ENCODE peak calls at places on chromosomes 4 and X, in nine cellular contexts. B is aorta, V is ovary, D is ascending aorta, Y is thoracic aorta, X is BJ, U is GM06990, O is breast epithelium, J is Peyer's patch. N is an unnamed sample. For H3K36me3, the result is how much of the 10 kb centered on the place peaks cover.

GRCh38 chr4:13793020-13793710 is 165.6 kb upstream of the BOD1L1 start:
- DNase-seq in B (no peak), V (no peak), D (no peak), Y (no peak), X (no peak), U (no peak), O (no peak), J (no peak), N (no peak)

GRCh38 chr4:174461438-174462106 is 60.7 kb downstream of the HPGD start:
- DNase-seq in B (no peak), V (no peak), D (no peak), Y (no peak), X (no peak), U (no peak), O (no peak), J (peak), N (peak)

GRCh38 chrX:150446151-150446550 is 83.0 kb downstream of the MAMLD1 start:
- DNase-seq in B (no peak), V (no peak), D (no peak), Y (no peak), X (no peak), U (no peak), O (no peak), J (no peak), N (no peak)

GRCh38 chr4:79213702-79214101 is 112.2 kb downstream of the NAA11 start:
- DNase-seq in B (no peak), V (no peak), D (no peak), Y (no peak), X (no peak), U (no peak), O (no peak), J (no peak), N (no peak)

GRCh38 chrX:147958316-147958715 is 22.8 kb upstream of the FMR1NB start:
- DNase-seq in B (no peak), V (no peak), D (no peak), Y (no peak), X (peak), U (no peak), O (no peak), J (no peak), N (no peak)

GRCh38 chr4:186366326-186366725 is 100.3 kb downstream of the F11 start:
- DNase-seq in B (no peak), V (no peak), D (no peak), Y (no peak), X (no peak), U (no peak), O (no peak), J (no peak), N (no peak)

GRCh38 chr4:143382539-143382938 is 45.9 kb downstream of the GAB1 start:
- DNase-seq in B (no peak), V (no peak), D (no peak), Y (no peak), X (no peak), U (no peak), O (no peak), J (no peak), N (no peak)

GRCh38 chr4:139912423-139912822 is 241.6 kb downstream of the MAML3 start:
- DNase-seq in B (no peak), V (no peak), D (no peak), Y (no peak), X (no peak), U (no peak), O (no peak), J (no peak), N (no peak)

GRCh38 chrX:100864967-100865366 is 9.2 kb downstream of the NOX1 start:
- DNase-seq in B (no peak), V (no peak), D (no peak), Y (no peak), X (no peak), U (no peak), O (no peak), J (no peak), N (no peak)

GRCh38 chrX:102745513-102746133 is 25.1 kb downstream of the GPRASP3 start:
- DNase-seq in B (no peak), V (peak), D (no peak), Y (no peak), X (no peak), U (no peak), O (no peak), J (peak), N (peak)

GRCh38 chr4:168549145-168549544 is 52.3 kb downstream of the PALLD start:
- DNase-seq in B (no peak), V (no peak), D (no peak), Y (no peak), X (no peak), U (no peak), O (no peak), J (no peak), N (no peak)

GRCh38 chrX:42220083-42220482 is 296.7 kb upstream of the CASK start:
- DNase-seq in B (no peak), V (no peak), D (no peak), Y (no peak), X (no peak), U (no peak), O (no peak), J (no peak), N (no peak)

GRCh38 chr4:122894802-122895201 is 27.6 kb downstream of the NUDT6 start:
- DNase-seq in B (no peak), V (no peak), D (no peak), Y (no peak), X (no peak), U (no peak), O (no peak), J (no peak), N (no peak)

GRCh38 chr4:58732973-58733372 is 1622.8 kb upstream of the IGFBP7 start:
- DNase-seq in B (no peak), V (no peak), D (no peak), Y (no peak), X (no peak), U (no peak), O (no peak), J (no peak), N (no peak)

GRCh38 chrX:108018659-108019381 is 26.0 kb upstream of the VSIG1 start:
- DNase-seq in B (no peak), V (no peak), D (no peak), Y (no peak), X (no peak), U (no peak), O (no peak), J (peak), N (no peak)

DNA sequence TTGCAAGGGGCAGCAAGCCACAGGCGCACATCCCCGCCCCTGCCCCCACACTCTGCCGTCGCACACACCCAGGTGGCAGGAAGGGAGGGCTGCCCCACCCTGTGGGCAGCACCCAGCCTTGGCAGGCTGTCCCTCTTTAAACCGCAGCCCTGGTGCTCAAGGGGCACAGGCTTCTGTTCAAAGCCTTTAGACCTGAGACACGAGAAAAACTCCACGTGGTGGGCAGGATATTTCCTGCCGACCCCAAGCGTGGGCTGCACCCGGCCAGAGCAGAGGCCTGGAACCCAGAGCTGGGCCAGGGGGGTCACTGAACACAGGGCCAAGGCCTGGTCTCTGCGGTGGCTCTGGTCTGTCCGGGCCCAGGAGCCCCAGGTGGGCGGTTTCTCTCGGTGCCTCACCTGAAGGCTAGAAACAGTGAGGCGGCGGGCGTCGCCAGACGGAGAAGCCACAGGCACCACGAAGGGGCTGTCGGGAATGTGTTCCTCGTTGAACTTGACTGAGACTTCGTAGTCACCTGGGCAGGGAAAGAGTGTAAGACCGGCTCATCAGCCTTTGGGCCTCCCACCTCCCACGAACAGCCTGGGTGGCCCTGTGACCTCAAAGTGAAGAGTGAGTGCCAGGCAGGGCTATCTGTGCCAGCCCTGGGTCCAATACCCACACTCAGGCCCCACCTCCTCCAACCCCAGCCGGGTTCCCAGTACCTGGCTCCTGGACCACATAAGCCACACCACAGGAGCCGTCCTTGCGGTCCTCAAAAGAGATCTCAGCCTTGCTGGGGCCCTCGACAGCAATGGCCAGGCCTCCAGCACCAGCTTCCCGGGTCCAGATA is 23.0 kb downstream of the FLNA start:
- DNase-seq in B (peak), V (no peak), D (no peak), Y (no peak), X (no peak), U (no peak), O (no peak), J (peak), N (no peak)
- H3K36me3 ChIP-seq in B (under half), V (under half), D (half or more), Y (half or more), X (half or more), U (under half), O (under half), J (under half), N (under half)

DNA sequence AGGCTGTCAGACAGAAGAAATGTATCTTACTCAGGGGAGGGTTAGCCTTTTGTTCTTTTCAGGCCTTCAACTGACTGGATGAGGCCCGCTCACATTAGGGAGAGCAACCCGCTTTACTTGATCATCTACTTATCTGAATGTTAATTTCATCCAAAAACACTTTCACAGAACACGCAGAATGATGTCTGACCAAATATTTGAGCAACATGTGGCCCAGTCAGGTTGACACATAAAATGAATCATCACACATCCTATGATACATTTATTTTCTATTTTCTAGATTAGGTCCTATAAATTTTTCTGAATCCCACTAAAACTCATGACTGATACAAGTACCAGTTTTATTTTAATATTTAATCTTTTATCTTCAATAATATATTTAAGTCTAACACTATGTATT is 260.3 kb downstream of the IL15 start:
- DNase-seq in B (no peak), V (no peak), D (no peak), Y (no peak), X (no peak), U (no peak), O (no peak), J (no peak), N (no peak)
- H3K36me3 ChIP-seq in B (under half), V (under half), D (under half), Y (under half), X (under half), U (under half), O (under half), J (under half), N (under half)

DNA sequence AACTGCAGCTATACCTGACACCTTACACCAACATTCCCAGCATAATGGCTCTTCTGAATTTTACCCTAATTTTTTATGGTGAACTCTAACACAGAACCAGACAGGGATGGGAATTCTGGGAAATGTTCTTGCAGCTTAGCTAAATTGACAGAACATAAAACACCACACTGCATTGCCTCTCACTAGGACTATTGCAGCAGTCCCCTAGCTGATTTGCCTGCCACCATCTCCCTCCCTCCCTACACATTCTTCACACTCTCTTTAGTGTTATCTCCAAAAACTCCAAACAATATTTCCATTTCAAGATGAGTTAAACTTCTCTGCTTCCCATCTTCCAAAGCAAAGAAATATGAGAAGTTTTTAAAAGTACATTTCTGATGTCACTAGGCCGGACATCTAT is 733.9 kb upstream of the INTU start:
- DNase-seq in B (no peak), V (no peak), D (no peak), Y (no peak), X (no peak), U (no peak), O (no peak), J (no peak), N (no peak)
- H3K36me3 ChIP-seq in B (under half), V (under half), D (under half), Y (under half), X (under half), U (under half), O (under half), J (under half), N (under half)

GRCh38 chr4:39905656-39906055 is 72.1 kb downstream of the PDS5A start:
- DNase-seq in B (no peak), V (no peak), D (no peak), Y (no peak), X (no peak), U (no peak), O (no peak), J (no peak), N (no peak)

GRCh38 chr4:39899291-39899690 is 78.4 kb downstream of the PDS5A start:
- DNase-seq in B (no peak), V (no peak), D (no peak), Y (no peak), X (no peak), U (no peak), O (no peak), J (no peak), N (no peak)

GRCh38 chr4:39898015-39898414 is 79.7 kb downstream of the PDS5A start:
- DNase-seq in B (no peak), V (no peak), D (no peak), Y (no peak), X (no peak), U (no peak), O (no peak), J (no peak), N (no peak)

DNA sequence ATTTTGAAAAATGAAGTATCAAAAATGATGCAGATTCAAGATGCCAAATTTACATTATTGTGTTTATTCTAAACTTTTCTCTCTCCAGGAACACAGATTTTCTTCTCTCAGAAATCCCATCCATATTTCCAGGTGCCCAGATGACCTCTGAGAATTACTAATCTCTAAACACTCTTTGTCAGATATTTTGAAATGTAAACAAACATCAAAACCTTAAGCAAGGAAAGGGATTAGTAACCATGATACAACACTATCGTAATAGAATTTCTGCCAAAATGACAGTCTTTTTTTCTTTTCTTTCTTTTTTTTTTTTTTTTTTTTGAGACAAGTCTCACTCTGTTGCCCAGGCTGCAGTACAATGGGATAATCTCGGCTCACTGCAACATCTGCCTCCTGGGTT is 76.7 kb downstream of the PDS5A start:
- DNase-seq in B (no peak), V (no peak), D (no peak), Y (no peak), X (no peak), U (no peak), O (no peak), J (no peak), N (no peak)
- H3K36me3 ChIP-seq in B (under half), V (under half), D (under half), Y (under half), X (under half), U (under half), O (under half), J (under half), N (under half)

DNA sequence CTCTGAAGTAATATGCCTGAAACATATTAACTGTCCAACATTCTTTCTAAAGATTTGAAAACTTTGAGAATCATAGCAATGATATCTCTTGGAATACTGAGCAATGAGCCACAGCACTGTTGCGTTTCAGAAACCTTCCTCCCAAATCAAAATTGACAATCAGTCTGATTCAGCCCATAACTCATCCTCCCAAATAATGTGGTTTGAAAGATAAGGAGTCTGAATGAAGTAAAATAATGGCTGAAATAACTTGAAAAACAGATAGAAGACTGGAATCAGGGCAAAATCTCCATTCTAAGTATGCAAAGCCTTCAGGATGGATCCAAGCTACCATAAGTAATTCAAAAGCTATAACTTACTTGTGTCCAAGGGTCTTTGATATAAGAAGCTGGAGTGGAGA is 98.6 kb upstream of the PLS3 start:
- DNase-seq in B (no peak), V (no peak), D (no peak), Y (no peak), X (no peak), U (no peak), O (no peak), J (no peak), N (no peak)
- H3K36me3 ChIP-seq in B (under half), V (under half), D (under half), Y (under half), X (under half), U (under half), O (under half), J (under half), N (under half)

GRCh38 chr4:103086565-103086964 is 10.0 kb upstream of the SLC9B2 start:
- DNase-seq in B (no peak), V (no peak), D (no peak), Y (no peak), X (no peak), U (no peak), O (no peak), J (no peak), N (no peak)
- H3K36me3 ChIP-seq in B (under half), V (under half), D (half or more), Y (under half), X (under half), U (under half), O (under half), J (under half), N (under half)

DNA sequence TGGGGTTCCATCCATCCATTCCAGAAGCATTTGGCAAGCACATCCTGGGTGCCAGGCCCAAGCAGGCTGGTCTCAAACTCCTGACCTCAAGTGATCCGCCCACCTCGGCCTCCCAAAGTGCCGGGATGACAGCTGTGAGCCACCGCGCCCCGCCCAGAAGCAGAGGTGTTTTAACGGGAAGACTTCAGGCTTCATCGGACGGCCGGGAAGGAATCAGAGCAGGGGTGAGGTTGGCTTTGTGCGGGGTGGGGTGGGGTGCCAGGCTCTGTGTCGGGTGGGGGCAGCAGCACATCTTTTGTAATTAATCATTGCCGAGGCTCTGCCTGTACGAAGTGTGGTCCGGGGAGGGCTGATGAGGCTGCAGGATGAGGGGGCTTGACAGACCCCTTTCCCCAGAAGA is 5.1 kb upstream of the SLC25A6 start:
- DNase-seq in B (no peak), V (no peak), D (no peak), Y (no peak), X (no peak), U (no peak), O (no peak), J (peak), N (no peak)
- H3K36me3 ChIP-seq in B (under half), V (under half), D (under half), Y (under half), X (under half), U (under half), O (under half), J (under half), N (under half)

DNA sequence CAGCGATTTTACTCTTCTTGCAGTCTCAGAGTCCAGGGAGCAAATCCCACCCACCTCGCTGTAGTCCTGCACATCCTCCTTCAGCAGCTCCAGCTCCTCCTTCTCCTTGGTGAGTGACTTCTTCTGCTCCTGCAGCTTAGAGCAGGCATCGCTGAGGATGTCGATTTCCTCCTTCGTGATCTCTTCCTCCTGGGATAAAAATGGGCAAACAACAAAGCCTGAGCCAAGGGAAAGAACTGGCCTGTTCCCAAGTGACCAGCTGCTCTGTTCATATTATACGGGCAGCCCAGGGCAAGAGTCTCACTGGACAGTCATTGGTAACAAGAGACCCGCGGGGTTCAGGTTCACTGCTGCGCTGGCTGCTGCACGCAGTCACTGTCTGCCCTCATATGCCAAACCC is 26.2 kb downstream of the FGFR3 start:
- DNase-seq in B (no peak), V (no peak), D (no peak), Y (no peak), X (no peak), U (no peak), O (no peak), J (no peak), N (no peak)
- H3K36me3 ChIP-seq in B (under half), V (under half), D (half or more), Y (half or more), X (under half), U (under half), O (under half), J (under half), N (under half)

DNA sequence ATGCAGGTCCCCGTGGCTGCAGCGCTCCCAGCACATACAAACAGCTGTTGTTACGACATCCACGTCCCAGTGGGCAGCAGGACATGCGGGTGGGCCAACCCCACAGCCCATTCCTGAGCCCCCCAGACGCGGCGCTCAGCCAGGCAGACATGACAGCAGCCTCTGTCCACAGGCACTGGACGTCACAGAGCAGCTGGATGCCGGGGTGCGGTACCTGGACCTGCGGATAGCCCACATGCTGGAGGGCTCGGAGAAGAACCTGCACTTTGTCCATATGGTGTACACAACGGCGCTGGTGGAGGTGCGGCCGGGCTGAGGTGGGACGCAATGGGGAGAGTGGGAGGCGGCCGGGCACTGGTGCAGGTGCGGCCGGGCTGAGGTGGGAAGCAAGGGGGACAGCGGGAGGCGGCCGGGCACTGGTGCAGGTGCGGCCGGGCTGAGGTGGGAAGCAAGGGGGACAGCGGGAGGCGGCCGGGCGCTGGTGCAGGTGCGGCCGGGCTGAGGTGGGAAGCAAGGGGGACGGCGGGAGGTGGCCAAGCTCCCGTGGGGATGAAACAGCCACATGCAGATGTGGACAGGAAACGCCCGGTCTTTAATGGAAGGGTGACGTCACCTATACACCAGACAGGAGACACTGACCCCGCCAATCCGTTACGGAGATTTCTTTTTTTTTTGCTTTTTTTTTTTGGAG is 9.4 kb downstream of the PLCXD1 start:
- DNase-seq in B (peak), V (no peak), D (no peak), Y (no peak), X (no peak), U (no peak), O (no peak), J (no peak), N (no peak)
- H3K36me3 ChIP-seq in B (under half), V (under half), D (under half), Y (under half), X (under half), U (under half), O (under half), J (under half), N (under half)

N was measured in pancreas.